ENCODE peak calls at places on chromosome 2, in six cellular contexts. Y, N, O, P, Z and B are unnamed samples.

GRCh38 chr2:160920791-160921303 is 239.4 kb upstream of the TANK start:
- DNase-seq in P (peak; percentile 86), N (no peak), O (peak; percentile 54), Y (no peak), Z (no peak), B (peak; percentile 16)

GRCh38 chr2:214679736-214680135 is 129.7 kb downstream of the BARD1 start:
- DNase-seq in N (no peak), O (no peak), P (no peak), Y (no peak), Z (no peak), B (no peak)

GRCh38 chr2:96148410-96149217 is 3.4 kb upstream of the DUSP2 start:
- DNase-seq in Y (no peak), Z (peak; percentile 60), P (peak; percentile 88), N (peak; percentile 93), O (peak; percentile 78), B (peak; percentile 86)

GRCh38 chr2:55949613-55950012 is 26.0 kb upstream of the EFEMP1 start:
- DNase-seq in Z (no peak), Y (no peak), N (no peak), P (no peak), O (no peak), B (no peak)

GRCh38 chr2:203532957-203533695 is 2.0 kb downstream of the RAPH1 start:
- DNase-seq in P (peak; percentile 66), N (no peak), Z (no peak), Y (peak; percentile 5), O (no peak), B (no peak)

GRCh38 chr2:120642646-120643045 is 93.0 kb upstream of the GLI2 start:
- DNase-seq in N (no peak), Z (no peak), Y (no peak), P (no peak), O (no peak), B (no peak)

GRCh38 chr2:100383306-100383705 is 34.2 kb downstream of the CHST10 start:
- DNase-seq in N (no peak), P (no peak), O (no peak), Y (no peak), Z (no peak), B (peak; percentile 83)

GRCh38 chr2:182942756-182943155 is 76.3 kb upstream of the FRZB start:
- DNase-seq in O (no peak), P (no peak), Z (no peak), N (no peak), Y (no peak), B (no peak)